ENCODE peak calls at places on chromosomes 1 and 21, in four cellular contexts. One of them, this sample, is unnamed.

GRCh38 chr1:231094421-231094820 is 54.4 kb upstream of the FAM89A start:
- DNase-seq in brain microvascular endothelial cell: no peak
- DNase-seq in NCI-H460: no peak
- DNase-seq in CD4-positive, alpha-beta T cell: no peak
- DNase-seq in this sample: no peak

GRCh38 chr1:219365435-219365834 is 191.8 kb downstream of the LYPLAL1 start:
- DNase-seq in NCI-H460: no peak
- DNase-seq in CD4-positive, alpha-beta T cell: no peak
- DNase-seq in brain microvascular endothelial cell: no peak
- DNase-seq in this sample: peak

GRCh38 chr1:152109231-152109997 is 5.8 kb downstream of the TCHH start:
- DNase-seq in NCI-H460: no peak
- DNase-seq in brain microvascular endothelial cell: no peak
- DNase-seq in CD4-positive, alpha-beta T cell: no peak
- DNase-seq in this sample: peak

GRCh38 chr21:41438425-41439113 is 12.5 kb downstream of the MX1 start:
- DNase-seq in brain microvascular endothelial cell: no peak
- DNase-seq in NCI-H460: no peak
- DNase-seq in CD4-positive, alpha-beta T cell: no peak
- DNase-seq in this sample: no peak

GRCh38 chr1:118627435-118627834 is 360.7 kb downstream of the TBX15 start:
- DNase-seq in brain microvascular endothelial cell: no peak
- DNase-seq in CD4-positive, alpha-beta T cell: no peak
- DNase-seq in NCI-H460: no peak
- DNase-seq in this sample: no peak

GRCh38 chr1:212055333-212055732 is 19.8 kb downstream of the DTL start:
- DNase-seq in NCI-H460: no peak
- DNase-seq in brain microvascular endothelial cell: no peak
- DNase-seq in CD4-positive, alpha-beta T cell: no peak
- DNase-seq in this sample: no peak

GRCh38 chr21:32359719-32360260 is 33.0 kb downstream of the URB1 start:
- DNase-seq in CD4-positive, alpha-beta T cell: no peak
- DNase-seq in brain microvascular endothelial cell: no peak
- DNase-seq in NCI-H460: peak
- DNase-seq in this sample: no peak

GRCh38 chr1:64312431-64312830 is 109.0 kb downstream of the UBE2U start:
- DNase-seq in CD4-positive, alpha-beta T cell: no peak
- DNase-seq in NCI-H460: no peak
- DNase-seq in brain microvascular endothelial cell: no peak
- DNase-seq in this sample: no peak

GRCh38 chr1:951364-951763 is 7.7 kb downstream of the NOC2L start:
- DNase-seq in CD4-positive, alpha-beta T cell: no peak
- DNase-seq in NCI-H460: no peak
- DNase-seq in brain microvascular endothelial cell: no peak
- DNase-seq in this sample: no peak

GRCh38 chr1:7644086-7644485 is 127.0 kb upstream of the VAMP3 start:
- DNase-seq in brain microvascular endothelial cell: no peak
- DNase-seq in NCI-H460: no peak
- DNase-seq in CD4-positive, alpha-beta T cell: no peak
- DNase-seq in this sample: no peak

GRCh38 chr1:54318415-54318814 is 87.8 kb downstream of the SSBP3 start:
- DNase-seq in CD4-positive, alpha-beta T cell: no peak
- DNase-seq in brain microvascular endothelial cell: no peak
- DNase-seq in NCI-H460: no peak
- DNase-seq in this sample: no peak

GRCh38 chr1:5994713-5995621 is 2.7 kb upstream of the NPHP4 start:
- DNase-seq in CD4-positive, alpha-beta T cell: peak
- DNase-seq in brain microvascular endothelial cell: no peak
- DNase-seq in NCI-H460: no peak
- DNase-seq in this sample: no peak

GRCh38 chr1:118209648-118210047 is 24.6 kb upstream of the SPAG17 start:
- DNase-seq in NCI-H460: no peak
- DNase-seq in brain microvascular endothelial cell: no peak
- DNase-seq in CD4-positive, alpha-beta T cell: no peak
- DNase-seq in this sample: no peak

GRCh38 chr1:32813941-32814739 is 3.0 kb downstream of the YARS1 start:
- DNase-seq in CD4-positive, alpha-beta T cell: no peak
- DNase-seq in brain microvascular endothelial cell: peak
- DNase-seq in NCI-H460: no peak
- DNase-seq in this sample: no peak

GRCh38 chr1:43270421-43271095 is 775 bp downstream of the TMEM125 start:
- DNase-seq in NCI-H460: no peak
- DNase-seq in CD4-positive, alpha-beta T cell: no peak
- DNase-seq in brain microvascular endothelial cell: no peak
- DNase-seq in this sample: no peak

GRCh38 chr1:78408192-78408591 is 82.6 kb upstream of the PTGFR start:
- DNase-seq in NCI-H460: no peak
- DNase-seq in CD4-positive, alpha-beta T cell: no peak
- DNase-seq in brain microvascular endothelial cell: no peak
- DNase-seq in this sample: peak

GRCh38 chr1:39657402-39657801 is 14.5 kb downstream of the NT5C1A start:
- DNase-seq in brain microvascular endothelial cell: peak
- DNase-seq in NCI-H460: no peak
- DNase-seq in CD4-positive, alpha-beta T cell: no peak
- DNase-seq in this sample: no peak

GRCh38 chr21:26169061-26169610 is 1.4 kb downstream of the APP start:
- DNase-seq in NCI-H460: peak
- DNase-seq in brain microvascular endothelial cell: peak
- DNase-seq in CD4-positive, alpha-beta T cell: peak
- DNase-seq in this sample: peak

GRCh38 chr1:225977937-225978748 is 21.0 kb downstream of the SDE2 start:
- DNase-seq in NCI-H460: no peak
- DNase-seq in CD4-positive, alpha-beta T cell: no peak
- DNase-seq in brain microvascular endothelial cell: no peak
- DNase-seq in this sample: no peak

GRCh38 chr1:36608272-36608671 is 125.6 kb upstream of the CSF3R start:
- DNase-seq in brain microvascular endothelial cell: no peak
- DNase-seq in CD4-positive, alpha-beta T cell: no peak
- DNase-seq in NCI-H460: no peak
- DNase-seq in this sample: no peak

GRCh38 chr1:12209495-12209832 is 20.4 kb upstream of the VPS13D start:
- DNase-seq in NCI-H460: no peak
- DNase-seq in CD4-positive, alpha-beta T cell: no peak
- DNase-seq in brain microvascular endothelial cell: no peak
- DNase-seq in this sample: no peak

GRCh38 chr1:6491480-6491962 is at the start of gene PLEKHG5:
- DNase-seq in NCI-H460: peak
- DNase-seq in CD4-positive, alpha-beta T cell: no peak
- DNase-seq in brain microvascular endothelial cell: peak
- DNase-seq in this sample: peak

GRCh38 chr1:184255560-184255959 is 131.3 kb upstream of the C1orf21 start:
- DNase-seq in brain microvascular endothelial cell: no peak
- DNase-seq in CD4-positive, alpha-beta T cell: no peak
- DNase-seq in NCI-H460: no peak
- DNase-seq in this sample: no peak

GRCh38 chr1:47757226-47757975 is 239.8 kb downstream of the TRABD2B start:
- DNase-seq in brain microvascular endothelial cell: no peak
- DNase-seq in CD4-positive, alpha-beta T cell: no peak
- DNase-seq in NCI-H460: no peak
- DNase-seq in this sample: no peak

GRCh38 chr1:150164224-150164623 is 14.5 kb downstream of the PLEKHO1 start:
- DNase-seq in NCI-H460: no peak
- DNase-seq in CD4-positive, alpha-beta T cell: no peak
- DNase-seq in brain microvascular endothelial cell: no peak
- DNase-seq in this sample: no peak

GRCh38 chr1:76336951-76337371 is 262.4 kb downstream of the ST6GALNAC3 start:
- DNase-seq in NCI-H460: no peak
- DNase-seq in CD4-positive, alpha-beta T cell: no peak
- DNase-seq in brain microvascular endothelial cell: peak
- DNase-seq in this sample: peak

GRCh38 chr21:35571910-35572309 is 488.4 kb downstream of the SETD4 start:
- DNase-seq in NCI-H460: no peak
- DNase-seq in brain microvascular endothelial cell: no peak
- DNase-seq in CD4-positive, alpha-beta T cell: no peak
- DNase-seq in this sample: no peak

GRCh38 chr1:205314986-205315618 is 6.4 kb downstream of the NUAK2 start:
- DNase-seq in CD4-positive, alpha-beta T cell: no peak
- DNase-seq in NCI-H460: no peak
- DNase-seq in brain microvascular endothelial cell: no peak
- DNase-seq in this sample: no peak

GRCh38 chr1:156970017-156970416 is 49.6 kb downstream of the LRRC71 start:
- DNase-seq in NCI-H460: no peak
- DNase-seq in brain microvascular endothelial cell: no peak
- DNase-seq in CD4-positive, alpha-beta T cell: no peak
- DNase-seq in this sample: no peak

GRCh38 chr1:211639500-211640361 is 35.7 kb downstream of the NEK2 start:
- DNase-seq in NCI-H460: peak
- DNase-seq in brain microvascular endothelial cell: peak
- DNase-seq in CD4-positive, alpha-beta T cell: no peak
- DNase-seq in this sample: peak

GRCh38 chr1:89633745-89634625 is 1.1 kb downstream of the LRRC8C start:
- DNase-seq in brain microvascular endothelial cell: no peak
- DNase-seq in NCI-H460: no peak
- DNase-seq in CD4-positive, alpha-beta T cell: peak
- DNase-seq in this sample: peak

GRCh38 chr1:187680823-187681222 is 852.1 kb downstream of the PLA2G4A start:
- DNase-seq in brain microvascular endothelial cell: peak
- DNase-seq in NCI-H460: no peak
- DNase-seq in CD4-positive, alpha-beta T cell: no peak
- DNase-seq in this sample: peak

GRCh38 chr1:168064216-168064615 is 72.5 kb downstream of the GPR161 start:
- DNase-seq in CD4-positive, alpha-beta T cell: no peak
- DNase-seq in NCI-H460: no peak
- DNase-seq in brain microvascular endothelial cell: no peak
- DNase-seq in this sample: no peak

GRCh38 chr1:237012789-237013383 is 8.6 kb upstream of the MT1HL1 start:
- DNase-seq in NCI-H460: peak
- DNase-seq in CD4-positive, alpha-beta T cell: no peak
- DNase-seq in brain microvascular endothelial cell: peak
- DNase-seq in this sample: peak

GRCh38 chr1:239819075-239819474 is 272.6 kb upstream of the FMN2 start:
- DNase-seq in brain microvascular endothelial cell: no peak
- DNase-seq in CD4-positive, alpha-beta T cell: no peak
- DNase-seq in NCI-H460: no peak
- DNase-seq in this sample: no peak

GRCh38 chr1:41733021-41733420 is 185.7 kb downstream of the HIVEP3 start:
- DNase-seq in brain microvascular endothelial cell: no peak
- DNase-seq in NCI-H460: no peak
- DNase-seq in CD4-positive, alpha-beta T cell: no peak
- DNase-seq in this sample: no peak

This sample was measured in astrocyte of the spinal cord.